ENCODE peak calls at places on chromosomes 7 and 10, in six cellular contexts. R is T-cell; I is B cell; Q is activated T-cell treated with anti-CD3 and anti-CD28 coated beads, Interleukin-2, amount 50 U/mL, for 72 hours; B is right cardiac atrium; H is left cardiac atrium. T is an unnamed sample.

GRCh38 chr7:142375710-142376313 is 118.0 kb upstream of the PRSS58 start:
- ATAC-seq in Q (peak; percentile 60), B (no peak), I (no peak), R (no peak), H (no peak), T (no peak)

GRCh38 chr7:121714559-121715303 is 158.2 kb upstream of the PTPRZ1 start:
- ATAC-seq in Q (no peak), I (no peak), H (no peak), B (peak; percentile 50), R (no peak), T (no peak)

GRCh38 chr7:17274551-17275245 is 23.8 kb upstream of the AHR start:
- ATAC-seq in B (no peak), I (no peak), H (no peak), Q (peak; percentile 92), R (peak; percentile 60), T (peak; percentile 75)

GRCh38 chr10:3684891-3685290 is 100.1 kb downstream of the KLF6 start:
- ATAC-seq in B (no peak), I (no peak), R (no peak), H (no peak), Q (peak; percentile 53), T (no peak)

GRCh38 chr10:105806-106205 is 29.4 kb upstream of the ZMYND11 start:
- ATAC-seq in I (no peak), R (no peak), Q (no peak), B (no peak), H (no peak), T (no peak)

GRCh38 chr7:117656806-117657205 is 177.0 kb downstream of the CFTR start:
- ATAC-seq in H (no peak), Q (no peak), B (no peak), I (no peak), R (no peak), T (no peak)

GRCh38 chr10:99827906-99828305 is 45.5 kb downstream of the ABCC2 start:
- ATAC-seq in B (no peak), H (no peak), I (no peak), R (no peak), Q (no peak), T (no peak)

GRCh38 chr10:110528224-110528997 is 30.7 kb downstream of the DUSP5 start:
- ATAC-seq in B (no peak), R (no peak), H (no peak), Q (peak; percentile 36), I (no peak), T (peak; percentile 52)

GRCh38 chr7:23456093-23456492 is 14.2 kb downstream of the IGF2BP3 start:
- ATAC-seq in I (no peak), R (no peak), H (no peak), Q (no peak), B (no peak), T (no peak)

GRCh38 chr10:33327750-33328149 is 6.7 kb downstream of the NRP1 start:
- ATAC-seq in B (peak; percentile 20), I (no peak), H (no peak), Q (no peak), R (no peak), T (no peak)

GRCh38 chr7:129911790-129912189 is 41.0 kb downstream of the UBE2H start:
- ATAC-seq in B (no peak), R (no peak), Q (no peak), I (no peak), H (no peak), T (no peak)

GRCh38 chr7:46396501-46396900 is 475.4 kb upstream of the IGFBP3 start:
- ATAC-seq in R (no peak), I (no peak), H (no peak), B (no peak), Q (no peak), T (no peak)

T was measured in activated CD4-positive, CD25-positive, alpha-beta regulatory T cell treated with anti-CD3 and anti-CD28 coated beads, Interleukin-2, amount 50 U/mL, for 24 hours.